ENCODE peak calls at places on chromosomes 13 and 19, in eight cellular contexts. One of them, this sample, is unnamed.

GRCh38 chr19:55545913-55546495 is 661 bp upstream of the SBK3 start:
- DNase-seq in HL-60: no peak
- DNase-seq in activated naive CD8-positive, alpha-beta T cell treated with anti-CD3 and anti-CD28 coated beads, Interleukin-2, amount 50 U/mL, for 24 hours: no peak
- DNase-seq in Calu3: no peak
- DNase-seq in NCI-H1417: no peak
- DNase-seq in stimulated activated CD8-positive, alpha-beta memory T cell treated with anti-CD3 and anti-CD28 coated beads, Interleukin-4, amount 100 ng/mL, for 1 hour: no peak
- DNase-seq in AG08396: peak
- DNase-seq in progenitor cell of endocrine pancreas: no peak
- DNase-seq in this sample: no peak

GRCh38 chr13:40502236-40502635 is 164.2 kb downstream of the FOXO1 start:
- DNase-seq in HL-60: no peak
- DNase-seq in activated naive CD8-positive, alpha-beta T cell treated with anti-CD3 and anti-CD28 coated beads, Interleukin-2, amount 50 U/mL, for 24 hours: no peak
- DNase-seq in Calu3: no peak
- DNase-seq in NCI-H1417: no peak
- DNase-seq in stimulated activated CD8-positive, alpha-beta memory T cell treated with anti-CD3 and anti-CD28 coated beads, Interleukin-4, amount 100 ng/mL, for 1 hour: no peak
- DNase-seq in AG08396: no peak
- DNase-seq in progenitor cell of endocrine pancreas: no peak
- DNase-seq in this sample: no peak

GRCh38 chr19:40239415-40240226 is 13.1 kb upstream of the CCNP start:
- DNase-seq in HL-60: no peak
- DNase-seq in activated naive CD8-positive, alpha-beta T cell treated with anti-CD3 and anti-CD28 coated beads, Interleukin-2, amount 50 U/mL, for 24 hours: no peak
- DNase-seq in Calu3: no peak
- DNase-seq in NCI-H1417: no peak
- DNase-seq in stimulated activated CD8-positive, alpha-beta memory T cell treated with anti-CD3 and anti-CD28 coated beads, Interleukin-4, amount 100 ng/mL, for 1 hour: no peak
- DNase-seq in AG08396: no peak
- DNase-seq in progenitor cell of endocrine pancreas: no peak
- DNase-seq in this sample: no peak

GRCh38 chr13:99873832-99874430 is 97.6 kb downstream of the ZIC5 start:
- DNase-seq in HL-60: no peak
- DNase-seq in activated naive CD8-positive, alpha-beta T cell treated with anti-CD3 and anti-CD28 coated beads, Interleukin-2, amount 50 U/mL, for 24 hours: no peak
- DNase-seq in Calu3: no peak
- DNase-seq in NCI-H1417: no peak
- DNase-seq in stimulated activated CD8-positive, alpha-beta memory T cell treated with anti-CD3 and anti-CD28 coated beads, Interleukin-4, amount 100 ng/mL, for 1 hour: no peak
- DNase-seq in AG08396: no peak
- DNase-seq in progenitor cell of endocrine pancreas: no peak
- DNase-seq in this sample: no peak

GRCh38 chr19:294819-295686 is 3.9 kb upstream of the PLPP2 start:
- DNase-seq in HL-60: no peak
- DNase-seq in activated naive CD8-positive, alpha-beta T cell treated with anti-CD3 and anti-CD28 coated beads, Interleukin-2, amount 50 U/mL, for 24 hours: peak
- DNase-seq in Calu3: peak
- DNase-seq in NCI-H1417: peak
- DNase-seq in stimulated activated CD8-positive, alpha-beta memory T cell treated with anti-CD3 and anti-CD28 coated beads, Interleukin-4, amount 100 ng/mL, for 1 hour: no peak
- DNase-seq in AG08396: peak
- DNase-seq in progenitor cell of endocrine pancreas: peak
- DNase-seq in this sample: peak

GRCh38 chr19:35034005-35034502 is 3.8 kb downstream of the SCN1B start:
- DNase-seq in HL-60: no peak
- DNase-seq in activated naive CD8-positive, alpha-beta T cell treated with anti-CD3 and anti-CD28 coated beads, Interleukin-2, amount 50 U/mL, for 24 hours: no peak
- DNase-seq in Calu3: no peak
- DNase-seq in NCI-H1417: no peak
- DNase-seq in stimulated activated CD8-positive, alpha-beta memory T cell treated with anti-CD3 and anti-CD28 coated beads, Interleukin-4, amount 100 ng/mL, for 1 hour: no peak
- DNase-seq in AG08396: no peak
- DNase-seq in progenitor cell of endocrine pancreas: no peak
- DNase-seq in this sample: no peak

GRCh38 chr19:15875075-15875474 is 22.8 kb downstream of the CYP4F2 start:
- DNase-seq in HL-60: no peak
- DNase-seq in activated naive CD8-positive, alpha-beta T cell treated with anti-CD3 and anti-CD28 coated beads, Interleukin-2, amount 50 U/mL, for 24 hours: no peak
- DNase-seq in Calu3: no peak
- DNase-seq in NCI-H1417: no peak
- DNase-seq in stimulated activated CD8-positive, alpha-beta memory T cell treated with anti-CD3 and anti-CD28 coated beads, Interleukin-4, amount 100 ng/mL, for 1 hour: no peak
- DNase-seq in AG08396: no peak
- DNase-seq in progenitor cell of endocrine pancreas: no peak
- DNase-seq in this sample: no peak

GRCh38 chr19:39971380-39971841 is 446 bp downstream of the PSMC4 start:
- DNase-seq in HL-60: no peak
- DNase-seq in activated naive CD8-positive, alpha-beta T cell treated with anti-CD3 and anti-CD28 coated beads, Interleukin-2, amount 50 U/mL, for 24 hours: no peak
- DNase-seq in Calu3: no peak
- DNase-seq in NCI-H1417: no peak
- DNase-seq in stimulated activated CD8-positive, alpha-beta memory T cell treated with anti-CD3 and anti-CD28 coated beads, Interleukin-4, amount 100 ng/mL, for 1 hour: no peak
- DNase-seq in AG08396: peak
- DNase-seq in progenitor cell of endocrine pancreas: no peak
- DNase-seq in this sample: no peak

GRCh38 chr19:2391118-2391725 is 31.2 kb downstream of the TMPRSS9 start:
- DNase-seq in HL-60: peak
- DNase-seq in activated naive CD8-positive, alpha-beta T cell treated with anti-CD3 and anti-CD28 coated beads, Interleukin-2, amount 50 U/mL, for 24 hours: peak
- DNase-seq in Calu3: peak
- DNase-seq in NCI-H1417: peak
- DNase-seq in stimulated activated CD8-positive, alpha-beta memory T cell treated with anti-CD3 and anti-CD28 coated beads, Interleukin-4, amount 100 ng/mL, for 1 hour: no peak
- DNase-seq in AG08396: peak
- DNase-seq in progenitor cell of endocrine pancreas: no peak
- DNase-seq in this sample: peak

GRCh38 chr19:1069009-1069779 is 2.2 kb downstream of the ARHGAP45 start:
- DNase-seq in HL-60: peak
- DNase-seq in activated naive CD8-positive, alpha-beta T cell treated with anti-CD3 and anti-CD28 coated beads, Interleukin-2, amount 50 U/mL, for 24 hours: peak
- DNase-seq in Calu3: no peak
- DNase-seq in NCI-H1417: no peak
- DNase-seq in stimulated activated CD8-positive, alpha-beta memory T cell treated with anti-CD3 and anti-CD28 coated beads, Interleukin-4, amount 100 ng/mL, for 1 hour: peak
- DNase-seq in AG08396: no peak
- DNase-seq in progenitor cell of endocrine pancreas: no peak
- DNase-seq in this sample: no peak

GRCh38 chr13:50389726-50390125 is 374.5 kb downstream of the KCNRG start:
- DNase-seq in HL-60: no peak
- DNase-seq in activated naive CD8-positive, alpha-beta T cell treated with anti-CD3 and anti-CD28 coated beads, Interleukin-2, amount 50 U/mL, for 24 hours: no peak
- DNase-seq in Calu3: no peak
- DNase-seq in NCI-H1417: no peak
- DNase-seq in stimulated activated CD8-positive, alpha-beta memory T cell treated with anti-CD3 and anti-CD28 coated beads, Interleukin-4, amount 100 ng/mL, for 1 hour: no peak
- DNase-seq in AG08396: no peak
- DNase-seq in progenitor cell of endocrine pancreas: no peak
- DNase-seq in this sample: peak

GRCh38 chr13:105991622-105992254 is 543.7 kb downstream of the EFNB2 start:
- DNase-seq in HL-60: no peak
- DNase-seq in activated naive CD8-positive, alpha-beta T cell treated with anti-CD3 and anti-CD28 coated beads, Interleukin-2, amount 50 U/mL, for 24 hours: no peak
- DNase-seq in Calu3: peak
- DNase-seq in NCI-H1417: no peak
- DNase-seq in stimulated activated CD8-positive, alpha-beta memory T cell treated with anti-CD3 and anti-CD28 coated beads, Interleukin-4, amount 100 ng/mL, for 1 hour: no peak
- DNase-seq in AG08396: peak
- DNase-seq in progenitor cell of endocrine pancreas: no peak
- DNase-seq in this sample: no peak

GRCh38 chr13:44806841-44807240 is 182.4 kb downstream of the NUFIP1 start:
- DNase-seq in HL-60: no peak
- DNase-seq in activated naive CD8-positive, alpha-beta T cell treated with anti-CD3 and anti-CD28 coated beads, Interleukin-2, amount 50 U/mL, for 24 hours: no peak
- DNase-seq in Calu3: no peak
- DNase-seq in NCI-H1417: no peak
- DNase-seq in stimulated activated CD8-positive, alpha-beta memory T cell treated with anti-CD3 and anti-CD28 coated beads, Interleukin-4, amount 100 ng/mL, for 1 hour: no peak
- DNase-seq in AG08396: no peak
- DNase-seq in progenitor cell of endocrine pancreas: no peak
- DNase-seq in this sample: no peak

GRCh38 chr13:29573190-29573589 is 22.3 kb downstream of the SLC7A1 start:
- DNase-seq in HL-60: peak
- DNase-seq in activated naive CD8-positive, alpha-beta T cell treated with anti-CD3 and anti-CD28 coated beads, Interleukin-2, amount 50 U/mL, for 24 hours: no peak
- DNase-seq in Calu3: no peak
- DNase-seq in NCI-H1417: peak
- DNase-seq in stimulated activated CD8-positive, alpha-beta memory T cell treated with anti-CD3 and anti-CD28 coated beads, Interleukin-4, amount 100 ng/mL, for 1 hour: no peak
- DNase-seq in AG08396: peak
- DNase-seq in progenitor cell of endocrine pancreas: no peak
- DNase-seq in this sample: no peak

GRCh38 chr19:33310606-33311325 is 8.4 kb upstream of the CEBPA start:
- DNase-seq in HL-60: no peak
- DNase-seq in activated naive CD8-positive, alpha-beta T cell treated with anti-CD3 and anti-CD28 coated beads, Interleukin-2, amount 50 U/mL, for 24 hours: no peak
- DNase-seq in Calu3: no peak
- DNase-seq in NCI-H1417: no peak
- DNase-seq in stimulated activated CD8-positive, alpha-beta memory T cell treated with anti-CD3 and anti-CD28 coated beads, Interleukin-4, amount 100 ng/mL, for 1 hour: no peak
- DNase-seq in AG08396: no peak
- DNase-seq in progenitor cell of endocrine pancreas: no peak
- DNase-seq in this sample: no peak

GRCh38 chr13:29006359-29006850 is 186.3 kb downstream of the MTUS2 start:
- DNase-seq in HL-60: no peak
- DNase-seq in activated naive CD8-positive, alpha-beta T cell treated with anti-CD3 and anti-CD28 coated beads, Interleukin-2, amount 50 U/mL, for 24 hours: no peak
- DNase-seq in Calu3: no peak
- DNase-seq in NCI-H1417: no peak
- DNase-seq in stimulated activated CD8-positive, alpha-beta memory T cell treated with anti-CD3 and anti-CD28 coated beads, Interleukin-4, amount 100 ng/mL, for 1 hour: no peak
- DNase-seq in AG08396: no peak
- DNase-seq in progenitor cell of endocrine pancreas: no peak
- DNase-seq in this sample: no peak

GRCh38 chr19:19269952-19270694 is 3.0 kb downstream of the TM6SF2 start:
- DNase-seq in HL-60: no peak
- DNase-seq in activated naive CD8-positive, alpha-beta T cell treated with anti-CD3 and anti-CD28 coated beads, Interleukin-2, amount 50 U/mL, for 24 hours: no peak
- DNase-seq in Calu3: no peak
- DNase-seq in NCI-H1417: no peak
- DNase-seq in stimulated activated CD8-positive, alpha-beta memory T cell treated with anti-CD3 and anti-CD28 coated beads, Interleukin-4, amount 100 ng/mL, for 1 hour: no peak
- DNase-seq in AG08396: peak
- DNase-seq in progenitor cell of endocrine pancreas: no peak
- DNase-seq in this sample: no peak

GRCh38 chr13:24692541-24692940 is 12.3 kb downstream of the ATP12A start:
- DNase-seq in HL-60: no peak
- DNase-seq in activated naive CD8-positive, alpha-beta T cell treated with anti-CD3 and anti-CD28 coated beads, Interleukin-2, amount 50 U/mL, for 24 hours: no peak
- DNase-seq in Calu3: no peak
- DNase-seq in NCI-H1417: no peak
- DNase-seq in stimulated activated CD8-positive, alpha-beta memory T cell treated with anti-CD3 and anti-CD28 coated beads, Interleukin-4, amount 100 ng/mL, for 1 hour: no peak
- DNase-seq in AG08396: peak
- DNase-seq in progenitor cell of endocrine pancreas: no peak
- DNase-seq in this sample: no peak

GRCh38 chr13:112247471-112248405 is 128.4 kb upstream of the SPACA7 start:
- DNase-seq in HL-60: no peak
- DNase-seq in activated naive CD8-positive, alpha-beta T cell treated with anti-CD3 and anti-CD28 coated beads, Interleukin-2, amount 50 U/mL, for 24 hours: no peak
- DNase-seq in Calu3: no peak
- DNase-seq in NCI-H1417: peak
- DNase-seq in stimulated activated CD8-positive, alpha-beta memory T cell treated with anti-CD3 and anti-CD28 coated beads, Interleukin-4, amount 100 ng/mL, for 1 hour: no peak
- DNase-seq in AG08396: no peak
- DNase-seq in progenitor cell of endocrine pancreas: no peak
- DNase-seq in this sample: no peak

GRCh38 chr19:45215391-45216191 is 29.6 kb downstream of the EXOC3L2 start:
- DNase-seq in HL-60: no peak
- DNase-seq in activated naive CD8-positive, alpha-beta T cell treated with anti-CD3 and anti-CD28 coated beads, Interleukin-2, amount 50 U/mL, for 24 hours: no peak
- DNase-seq in Calu3: peak
- DNase-seq in NCI-H1417: no peak
- DNase-seq in stimulated activated CD8-positive, alpha-beta memory T cell treated with anti-CD3 and anti-CD28 coated beads, Interleukin-4, amount 100 ng/mL, for 1 hour: no peak
- DNase-seq in AG08396: no peak
- DNase-seq in progenitor cell of endocrine pancreas: peak
- DNase-seq in this sample: no peak

GRCh38 chr19:5948697-5949564 is 29.0 kb downstream of the RANBP3 start:
- DNase-seq in HL-60: no peak
- DNase-seq in activated naive CD8-positive, alpha-beta T cell treated with anti-CD3 and anti-CD28 coated beads, Interleukin-2, amount 50 U/mL, for 24 hours: no peak
- DNase-seq in Calu3: no peak
- DNase-seq in NCI-H1417: no peak
- DNase-seq in stimulated activated CD8-positive, alpha-beta memory T cell treated with anti-CD3 and anti-CD28 coated beads, Interleukin-4, amount 100 ng/mL, for 1 hour: no peak
- DNase-seq in AG08396: no peak
- DNase-seq in progenitor cell of endocrine pancreas: no peak
- DNase-seq in this sample: no peak

This sample was measured in NCI-H748 treated with DMSO at 0.1 percent for 48 hours.